ENCODE peak calls at places on chromosomes 16 and 17, in six cellular contexts. One of them, this sample, is unnamed.

GRCh38 chr17:27543464-27543856 is 87.2 kb downstream of the KSR1 start:
- DNase-seq in stimulated activated CD4-positive, alpha-beta T cell treated with anti-CD3 and anti-CD28 coated beads, Interleukin-1b, Interleukin-23, amount 100 ng/mL, for 1 hour: no peak
- DNase-seq in GM12865: no peak
- DNase-seq in GM19239: no peak
- DNase-seq in esophagus squamous epithelium: no peak
- DNase-seq in AML-193: no peak
- DNase-seq in this sample: no peak

GRCh38 chr16:9980981-9981380 is 201.2 kb downstream of the GRIN2A start:
- DNase-seq in stimulated activated CD4-positive, alpha-beta T cell treated with anti-CD3 and anti-CD28 coated beads, Interleukin-1b, Interleukin-23, amount 100 ng/mL, for 1 hour: no peak
- DNase-seq in GM12865: no peak
- DNase-seq in GM19239: no peak
- DNase-seq in esophagus squamous epithelium: no peak
- DNase-seq in AML-193: no peak
- DNase-seq in this sample: no peak

GRCh38 chr16:30369091-30369937 is 980 bp downstream of the TBC1D10B start:
- DNase-seq in stimulated activated CD4-positive, alpha-beta T cell treated with anti-CD3 and anti-CD28 coated beads, Interleukin-1b, Interleukin-23, amount 100 ng/mL, for 1 hour: no peak
- DNase-seq in GM12865: no peak
- DNase-seq in GM19239: no peak
- DNase-seq in esophagus squamous epithelium: no peak
- DNase-seq in AML-193: no peak
- DNase-seq in this sample: no peak

GRCh38 chr16:28112908-28113307 is 49.4 kb upstream of the GSG1L start:
- DNase-seq in stimulated activated CD4-positive, alpha-beta T cell treated with anti-CD3 and anti-CD28 coated beads, Interleukin-1b, Interleukin-23, amount 100 ng/mL, for 1 hour: no peak
- DNase-seq in GM12865: no peak
- DNase-seq in GM19239: no peak
- DNase-seq in esophagus squamous epithelium: no peak
- DNase-seq in AML-193: no peak
- DNase-seq in this sample: no peak

GRCh38 chr17:45942284-45942683 is 47.9 kb downstream of the MAPT start:
- DNase-seq in stimulated activated CD4-positive, alpha-beta T cell treated with anti-CD3 and anti-CD28 coated beads, Interleukin-1b, Interleukin-23, amount 100 ng/mL, for 1 hour: no peak
- DNase-seq in GM12865: no peak
- DNase-seq in GM19239: no peak
- DNase-seq in esophagus squamous epithelium: no peak
- DNase-seq in AML-193: no peak
- DNase-seq in this sample: no peak

GRCh38 chr17:37067555-37068111 is 118.9 kb downstream of the AATF start:
- DNase-seq in stimulated activated CD4-positive, alpha-beta T cell treated with anti-CD3 and anti-CD28 coated beads, Interleukin-1b, Interleukin-23, amount 100 ng/mL, for 1 hour: no peak
- DNase-seq in GM12865: no peak
- DNase-seq in GM19239: no peak
- DNase-seq in esophagus squamous epithelium: no peak
- DNase-seq in AML-193: no peak
- DNase-seq in this sample: no peak

GRCh38 chr17:81050645-81051625 is 16.0 kb downstream of the BAIAP2 start:
- DNase-seq in stimulated activated CD4-positive, alpha-beta T cell treated with anti-CD3 and anti-CD28 coated beads, Interleukin-1b, Interleukin-23, amount 100 ng/mL, for 1 hour: no peak
- DNase-seq in GM12865: no peak
- DNase-seq in GM19239: no peak
- DNase-seq in esophagus squamous epithelium: no peak
- DNase-seq in AML-193: no peak
- DNase-seq in this sample: no peak

GRCh38 chr16:49737541-49737940 is 118.4 kb downstream of the ZNF423 start:
- DNase-seq in stimulated activated CD4-positive, alpha-beta T cell treated with anti-CD3 and anti-CD28 coated beads, Interleukin-1b, Interleukin-23, amount 100 ng/mL, for 1 hour: no peak
- DNase-seq in GM12865: no peak
- DNase-seq in GM19239: no peak
- DNase-seq in esophagus squamous epithelium: no peak
- DNase-seq in AML-193: no peak
- DNase-seq in this sample: no peak

GRCh38 chr17:8153957-8154607 is 1.9 kb upstream of the PER1 start:
- DNase-seq in stimulated activated CD4-positive, alpha-beta T cell treated with anti-CD3 and anti-CD28 coated beads, Interleukin-1b, Interleukin-23, amount 100 ng/mL, for 1 hour: peak; percentile 71
- DNase-seq in GM12865: peak; percentile 81
- DNase-seq in GM19239: no peak
- DNase-seq in esophagus squamous epithelium: peak; percentile 78
- DNase-seq in AML-193: peak; percentile 58
- DNase-seq in this sample: no peak

GRCh38 chr17:48748728-48749566 is 20.4 kb upstream of the HOXB13 start:
- DNase-seq in stimulated activated CD4-positive, alpha-beta T cell treated with anti-CD3 and anti-CD28 coated beads, Interleukin-1b, Interleukin-23, amount 100 ng/mL, for 1 hour: no peak
- DNase-seq in GM12865: no peak
- DNase-seq in GM19239: no peak
- DNase-seq in esophagus squamous epithelium: no peak
- DNase-seq in AML-193: no peak
- DNase-seq in this sample: no peak